ENCODE peak calls at places on chromosome 10, in five cellular contexts. C, F, U, K and I are unnamed samples.

GRCh38 chr10:122911889-122912484 is 1.6 kb downstream of the FAM24A start:
- DNase-seq in F (peak), U (peak), K (peak), C (peak), I (peak)

GRCh38 chr10:34433241-34434076 is 381.6 kb downstream of the PARD3 start:
- DNase-seq in C (peak), U (peak), K (no peak), F (no peak), I (peak)

GRCh38 chr10:96683065-96683464 is 37.2 kb downstream of the PIK3AP1 start:
- DNase-seq in C (no peak), F (no peak), K (no peak), U (peak), I (peak)

GRCh38 chr10:89278034-89278535 is 23.8 kb upstream of the IFIT2 start:
- DNase-seq in U (peak), F (peak), K (no peak), C (peak), I (peak)

GRCh38 chr10:118900617-118901016 is 128.9 kb upstream of the NANOS1 start:
- DNase-seq in K (peak), C (no peak), F (no peak), U (no peak), I (no peak)

GRCh38 chr10:35456784-35457183 is 120.5 kb downstream of the CCNY start:
- DNase-seq in F (no peak), U (no peak), K (no peak), C (no peak), I (no peak)

GRCh38 chr10:24825551-24825950 is 101.9 kb upstream of the ARHGAP21 start:
- DNase-seq in K (no peak), U (peak), C (no peak), F (no peak), I (peak)

GRCh38 chr10:111732116-111732785 is 451.3 kb downstream of the GPAM start:
- DNase-seq in F (no peak), K (no peak), C (no peak), U (no peak), I (no peak)

GRCh38 chr10:97584060-97584797 is at the start of gene HOGA1:
- DNase-seq in F (peak), C (peak), U (peak), K (peak), I (peak)

GRCh38 chr10:70785190-70785589 is at the start of gene TBATA:
- DNase-seq in U (no peak), K (no peak), C (no peak), F (no peak), I (no peak)

GRCh38 chr10:77355844-77356243 is 281.8 kb downstream of the KCNMA1 start:
- DNase-seq in K (no peak), F (no peak), U (peak), C (peak), I (peak)

GRCh38 chr10:88544140-88544870 is 38.8 kb downstream of the RNLS start:
- DNase-seq in K (no peak), F (no peak), C (no peak), U (no peak), I (no peak)

GRCh38 chr10:69037489-69037888 is 48.9 kb downstream of the KIFBP start:
- DNase-seq in K (no peak), C (no peak), F (no peak), U (no peak), I (no peak)
- TF ChIP-seq CTCF in K (no peak), C (no peak), F (no peak), U (no peak), I (no peak)

DNA sequence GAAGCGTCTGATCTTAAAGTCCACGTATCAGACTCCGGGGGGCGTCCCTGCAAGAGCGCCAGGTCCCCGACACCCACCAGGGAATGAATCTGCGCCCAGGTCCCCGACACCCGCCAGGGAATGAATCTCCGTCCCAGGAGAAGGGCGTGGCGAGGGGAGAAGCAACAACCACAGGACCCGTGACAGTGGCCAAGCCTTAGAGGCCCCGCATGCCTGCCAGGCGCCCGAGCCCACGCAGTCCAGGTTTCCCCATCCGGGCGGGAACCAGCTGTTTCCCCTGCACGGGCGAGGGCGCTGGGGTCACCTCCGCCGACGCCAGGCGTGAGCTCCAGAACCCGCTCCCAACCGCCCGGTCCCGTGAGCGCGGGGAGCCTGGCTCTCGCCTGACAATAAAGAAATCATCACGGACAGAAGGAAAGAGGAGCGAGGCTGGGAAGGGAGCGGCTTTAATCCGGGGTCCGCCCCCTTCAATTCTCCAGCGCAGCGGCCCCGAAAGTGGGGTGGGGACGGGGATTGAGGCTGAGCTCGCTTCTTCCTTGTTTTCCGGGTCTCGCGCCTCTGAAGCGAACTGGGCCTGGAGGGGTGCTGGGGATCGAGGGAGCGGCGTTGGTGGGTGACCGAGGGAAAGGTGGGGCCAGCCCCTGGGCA is 29.0 kb upstream of the BMS1 start:
- DNase-seq in C (no peak), U (no peak), K (no peak), F (no peak), I (no peak)
- TF ChIP-seq CTCF in C (no peak), U (no peak), K (no peak), F (no peak), I (peak)

DNA sequence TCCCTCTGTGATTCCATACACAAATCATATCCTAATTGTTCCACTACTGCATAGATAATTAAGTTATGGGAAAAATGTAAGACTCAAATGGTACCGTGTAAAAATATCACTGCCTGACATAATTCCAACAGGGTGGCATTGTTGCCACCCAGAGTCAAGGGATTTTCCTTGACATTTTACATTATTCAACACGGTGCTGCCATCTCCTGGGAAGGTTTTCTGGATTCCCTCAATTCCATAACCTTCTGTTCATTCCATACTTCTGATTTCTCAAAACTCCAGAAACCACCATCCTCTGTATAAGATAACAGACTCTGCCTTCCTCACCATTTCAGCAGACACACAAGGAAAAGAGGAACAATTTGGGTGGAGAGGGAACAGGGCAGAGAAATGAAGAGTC is 495.9 kb downstream of the XPNPEP1 start:
- DNase-seq in U (no peak), C (no peak), K (no peak), F (no peak), I (peak)
- TF ChIP-seq CTCF in U (no peak), C (peak), K (peak), F (no peak), I (peak)

DNA sequence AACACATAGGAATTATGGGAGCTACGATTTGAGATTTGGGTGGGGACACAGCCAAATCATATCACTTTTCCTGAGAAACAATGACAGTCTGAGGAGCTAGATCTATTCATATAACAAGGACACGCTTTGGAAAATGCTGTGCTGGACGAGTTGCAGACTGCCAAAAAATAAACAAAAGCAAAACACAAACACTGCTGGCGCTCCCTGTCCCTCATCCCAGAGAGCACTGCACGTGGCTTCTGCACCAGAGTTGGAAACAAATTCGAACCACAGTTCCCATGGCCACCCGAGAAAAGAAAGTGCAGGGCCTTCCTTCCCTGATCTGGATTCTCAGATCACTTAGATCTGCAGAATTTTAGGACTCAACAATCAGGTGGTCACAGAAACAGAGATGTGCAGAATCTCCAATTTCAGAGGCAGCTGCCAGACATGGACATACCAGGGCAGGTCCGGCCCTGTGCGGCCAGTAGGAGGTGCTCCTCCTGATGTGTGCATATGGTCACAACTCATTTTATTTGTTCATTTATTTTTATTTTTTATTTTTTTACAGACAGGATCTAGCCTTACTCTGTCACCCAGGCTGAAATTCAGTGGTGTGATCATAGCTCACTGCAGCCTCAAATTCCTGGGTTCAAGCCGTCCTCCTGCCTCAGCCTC is 35.1 kb upstream of the ECHDC3 start:
- DNase-seq in F (no peak), C (no peak), U (no peak), K (no peak), I (no peak)
- TF ChIP-seq CTCF in F (no peak), C (peak), U (peak), K (peak), I (peak)

GRCh38 chr10:66586073-66586472 is 339.8 kb upstream of the LRRTM3 start:
- DNase-seq in U (peak), K (peak), F (no peak), C (peak), I (no peak)
- TF ChIP-seq CTCF in U (peak), K (peak), F (no peak), C (peak), I (peak)

GRCh38 chr10:2143213-2143882 is 406.0 kb upstream of the ADARB2 start:
- DNase-seq in F (no peak), K (no peak), C (no peak), U (no peak), I (no peak)

DNA sequence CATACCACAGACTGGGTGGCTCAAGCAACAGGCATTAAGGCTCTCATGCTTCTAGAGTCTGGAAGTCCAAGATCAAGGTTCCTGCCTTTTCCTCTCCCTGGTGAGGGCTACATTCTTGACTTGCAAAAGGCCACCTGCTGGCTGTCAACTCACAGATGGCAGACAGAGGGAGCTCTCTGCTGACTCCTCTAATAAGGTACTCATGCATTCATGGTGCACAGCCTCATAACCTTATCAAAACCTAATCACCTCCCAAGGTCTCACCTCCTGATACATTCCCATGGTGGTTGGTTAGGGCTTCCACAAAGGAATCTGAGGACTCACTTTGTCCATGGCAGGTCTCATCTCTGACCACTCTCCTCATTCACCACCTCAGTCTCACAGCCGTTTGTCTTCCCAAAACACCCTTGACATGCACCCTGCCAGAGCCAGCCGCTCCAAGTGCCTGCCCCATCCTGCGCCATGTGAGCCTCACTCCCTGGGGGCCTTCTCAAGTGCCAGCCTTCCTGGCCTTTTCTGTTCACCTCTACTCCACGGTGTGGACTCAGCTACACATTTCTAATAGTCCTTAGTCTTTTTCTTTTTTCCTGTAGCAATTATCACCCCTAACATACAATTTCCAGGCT is 400.3 kb upstream of the ADARB2 start:
- DNase-seq in U (peak), C (no peak), F (no peak), K (peak), I (no peak)
- TF ChIP-seq CTCF in U (peak), C (peak), F (no peak), K (peak), I (no peak)